ENCODE peak calls at places on chromosomes 3 and 15, in seven cellular contexts. F, M, K, S, B, X and N are unnamed samples.

GRCh38 chr3:13235897-13236296 is 162.7 kb upstream of the IQSEC1 start:
- DNase-seq in S (no peak), K (no peak), X (no peak), B (no peak), M (no peak), F (no peak), N (no peak)

GRCh38 chr15:31867536-31868442 is 162.5 kb upstream of the CHRNA7 start:
- DNase-seq in F (peak; percentile 48), K (no peak), M (peak; percentile 9), S (peak; percentile 36), B (peak; percentile 46), X (peak; percentile 40), N (no peak)

GRCh38 chr15:66864086-66864830 is 162.2 kb downstream of the SMAD6 start:
- DNase-seq in M (no peak), F (no peak), K (no peak), X (no peak), S (no peak), B (no peak), N (no peak)

GRCh38 chr3:153182491-153182890 is 20.5 kb downstream of the RAP2B start:
- DNase-seq in F (no peak), S (no peak), M (no peak), K (no peak), X (no peak), B (no peak), N (no peak)

GRCh38 chr3:194957743-194958240 is 272.1 kb downstream of the FAM43A start:
- DNase-seq in B (no peak), S (no peak), X (no peak), F (no peak), M (no peak), K (no peak), N (no peak)

GRCh38 chr3:195468841-195469240 is 26.0 kb upstream of the ACAP2 start:
- DNase-seq in F (no peak), S (no peak), M (no peak), B (no peak), X (no peak), K (no peak), N (no peak)

GRCh38 chr3:89697321-89697916 is 590.0 kb downstream of the EPHA3 start:
- DNase-seq in K (no peak), X (no peak), M (no peak), F (peak; percentile 16), S (no peak), B (no peak), N (no peak)

GRCh38 chr3:58608648-58609047 is 31.5 kb upstream of the FAM107A start:
- DNase-seq in F (peak; percentile 11), S (no peak), X (no peak), M (no peak), B (no peak), K (no peak), N (no peak)

GRCh38 chr3:190205739-190206138 is 85.0 kb upstream of the P3H2 start:
- DNase-seq in X (no peak), K (peak; percentile 79), B (no peak), M (no peak), F (peak; percentile 60), S (no peak), N (no peak)

GRCh38 chr3:156217674-156218352 is 97.4 kb downstream of the KCNAB1 start:
- DNase-seq in S (no peak), F (no peak), K (peak; percentile 11), X (no peak), B (no peak), M (no peak), N (no peak)

GRCh38 chr3:5155241-5155640 is 32.3 kb upstream of the EDEM1 start:
- DNase-seq in X (no peak), B (no peak), M (no peak), F (no peak), K (no peak), S (no peak), N (no peak)

GRCh38 chr3:69563968-69564367 is 175.3 kb upstream of the MITF start:
- DNase-seq in F (no peak), M (no peak), X (no peak), K (no peak), B (no peak), S (no peak), N (no peak)

GRCh38 chr15:56933420-56934210 is 15.2 kb downstream of the TCF12 start:
- DNase-seq in S (no peak), B (no peak), M (no peak), X (no peak), F (no peak), K (no peak), N (no peak)

GRCh38 chr3:44920081-44920480 is 45.7 kb downstream of the TGM4 start:
- DNase-seq in K (no peak), S (no peak), X (no peak), F (no peak), B (no peak), M (no peak), N (no peak)

GRCh38 chr15:26260517-26261133 is 397.5 kb upstream of the ATP10A start:
- DNase-seq in M (no peak), F (no peak), B (no peak), K (no peak), S (no peak), X (no peak), N (no peak)

GRCh38 chr15:37618368-37618767 is 316.1 kb upstream of the TMCO5A start:
- DNase-seq in S (no peak), X (no peak), F (no peak), K (no peak), B (no peak), M (no peak), N (no peak)

GRCh38 chr3:157999246-157999645 is 107.0 kb downstream of the SHOX2 start:
- DNase-seq in K (no peak), F (no peak), X (no peak), B (no peak), M (no peak), S (no peak), N (no peak)

GRCh38 chr3:146581877-146582508 is 23.2 kb downstream of the PLSCR5 start:
- DNase-seq in X (no peak), K (peak; percentile 10), B (no peak), F (peak; percentile 60), M (no peak), S (no peak), N (no peak)

GRCh38 chr3:8875831-8876230 is 87.4 kb downstream of the RAD18 start:
- DNase-seq in X (no peak), S (no peak), K (no peak), M (no peak), F (no peak), B (no peak), N (no peak)

GRCh38 chr15:35748105-35748504 is 202.1 kb upstream of the DPH6 start:
- DNase-seq in K (no peak), B (no peak), F (no peak), X (no peak), M (no peak), S (no peak), N (no peak)

GRCh38 chr3:52811452-52812011 is 16.9 kb downstream of the ITIH3 start:
- DNase-seq in B (no peak), M (no peak), S (no peak), F (no peak), X (no peak), K (no peak), N (no peak)

GRCh38 chr3:185711255-185711870 is 113.5 kb downstream of the IGF2BP2 start:
- DNase-seq in M (no peak), K (no peak), B (no peak), F (no peak), X (no peak), S (no peak), N (no peak)

GRCh38 chr15:73927003-73927475 is 777 bp downstream of the LOXL1 start:
- DNase-seq in X (peak; percentile 64), K (no peak), B (peak; percentile 46), F (peak; percentile 50), M (no peak), S (peak; percentile 11), N (peak; percentile 48)

GRCh38 chr3:140595295-140595694 is 82.6 kb upstream of the TRIM42 start:
- DNase-seq in M (no peak), F (no peak), S (no peak), K (no peak), X (no peak), B (no peak), N (no peak)

GRCh38 chr3:55673764-55674163 is 186.7 kb upstream of the WNT5A start:
- DNase-seq in B (no peak), M (no peak), S (no peak), K (no peak), F (no peak), X (no peak), N (no peak)

GRCh38 chr3:52216585-52217408 is 8.6 kb downstream of the TLR9 start:
- DNase-seq in S (peak; percentile 39), M (no peak), K (peak; percentile 49), B (peak; percentile 63), F (peak; percentile 92), X (peak; percentile 68), N (peak; percentile 52)

GRCh38 chr15:71151061-71151460 is 35.8 kb downstream of the THSD4 start:
- DNase-seq in M (no peak), B (no peak), X (no peak), S (no peak), F (no peak), K (peak; percentile 31), N (no peak)

GRCh38 chr3:57163751-57164150 is 1.4 kb downstream of the IL17RD start:
- DNase-seq in X (no peak), M (no peak), S (no peak), K (no peak), B (no peak), F (no peak), N (no peak)

GRCh38 chr3:67018789-67019525 is 20.9 kb downstream of the KBTBD8 start:
- DNase-seq in K (no peak), B (no peak), M (no peak), F (no peak), S (no peak), X (no peak), N (no peak)

GRCh38 chr3:34016925-34017592 is 218.6 kb downstream of the PDCD6IP start:
- DNase-seq in M (no peak), S (no peak), F (peak; percentile 49), K (no peak), B (no peak), X (no peak), N (no peak)

GRCh38 chr3:30752961-30753360 is 141.5 kb downstream of the GADL1 start:
- DNase-seq in M (no peak), X (no peak), K (peak; percentile 49), F (peak; percentile 46), B (no peak), S (no peak), N (peak; percentile 30)

GRCh38 chr3:123421353-123422174 is 27.3 kb downstream of the ADCY5 start:
- DNase-seq in X (peak; percentile 71), M (no peak), S (no peak), B (no peak), F (no peak), K (no peak), N (no peak)

GRCh38 chr15:85584791-85585360 is 204.5 kb downstream of the AKAP13 start:
- DNase-seq in S (no peak), M (no peak), F (no peak), X (no peak), B (no peak), K (no peak), N (no peak)

GRCh38 chr3:481680-482079 is 285.1 kb downstream of the CHL1 start:
- DNase-seq in K (no peak), B (no peak), S (no peak), X (no peak), M (no peak), F (no peak), N (no peak)

GRCh38 chr3:186589115-186589514 is 18.6 kb downstream of the DNAJB11 start:
- DNase-seq in B (no peak), K (no peak), M (no peak), X (no peak), S (no peak), F (no peak), N (no peak)

GRCh38 chr15:40550381-40551037 is 14.3 kb downstream of the CCDC32 start:
- DNase-seq in B (no peak), F (no peak), M (no peak), S (no peak), K (no peak), X (no peak), N (no peak)